ENCODE peak calls at places on chromosome 13, in nine cellular contexts. K is PC-3; O is activated naive CD4-positive, alpha-beta T cell; F is T-helper 1 cell; H is A673; C is cerebellar nuclear complex; R is progenitor cell of endocrine pancreas; U is cardiac septum; S is activated B cell treated with CpG ODN at 0.5 μM for 24 hours. P is an unnamed sample.

GRCh38 chr13:44311011-44311481 is 62.6 kb upstream of the SERP2 start:
- DNase-seq in U (no peak), K (peak), S (no peak), H (no peak), R (no peak), O (no peak), F (no peak), C (no peak), P (no peak)

GRCh38 chr13:99228737-99229691 is 28.4 kb downstream of the UBAC2 start:
- DNase-seq in U (no peak), H (peak), K (peak), S (no peak), C (no peak), R (no peak), O (no peak), F (no peak), P (no peak)

GRCh38 chr13:34469212-34469983 is 472.7 kb upstream of the NBEA start:
- DNase-seq in K (peak), C (no peak), H (no peak), F (no peak), O (no peak), S (no peak), R (no peak), U (no peak), P (no peak)

GRCh38 chr13:113969973-113970611 is 3.8 kb downstream of the C13orf46 start:
- DNase-seq in R (no peak), C (no peak), O (no peak), U (no peak), H (no peak), S (no peak), K (peak), F (no peak), P (no peak)

GRCh38 chr13:37811441-37811840 is 58.1 kb downstream of the TRPC4 start:
- DNase-seq in C (no peak), R (no peak), K (no peak), H (no peak), O (no peak), F (no peak), U (no peak), S (no peak), P (no peak)

GRCh38 chr13:106038752-106039151 is 496.7 kb downstream of the EFNB2 start:
- DNase-seq in K (peak), H (no peak), F (no peak), O (no peak), S (no peak), R (no peak), C (no peak), U (no peak), P (no peak)

GRCh38 chr13:92716749-92717148 is 509.9 kb upstream of the GPC6 start:
- DNase-seq in K (peak), R (no peak), U (no peak), S (no peak), C (no peak), F (no peak), O (no peak), H (peak), P (no peak)

GRCh38 chr13:94093652-94094310 is 385.7 kb downstream of the DCT start:
- DNase-seq in K (no peak), R (no peak), S (no peak), O (no peak), F (no peak), C (no peak), H (peak), U (no peak), P (no peak)

GRCh38 chr13:98214008-98214643 is 37.1 kb upstream of the RNF113B start:
- DNase-seq in O (no peak), U (no peak), C (no peak), F (no peak), H (peak), S (no peak), R (no peak), K (peak), P (no peak)

GRCh38 chr13:113098163-113098732 is 7.3 kb upstream of the F7 start:
- DNase-seq in K (no peak), R (no peak), H (no peak), C (no peak), U (no peak), F (no peak), S (no peak), O (no peak), P (no peak)

GRCh38 chr13:110044521-110045200 is 258.3 kb upstream of the IRS2 start:
- DNase-seq in O (no peak), F (no peak), S (no peak), U (no peak), R (no peak), C (no peak), K (no peak), H (peak), P (no peak)

GRCh38 chr13:49938921-49939320 is 2.8 kb upstream of the SPRYD7 start:
- DNase-seq in F (no peak), K (no peak), O (no peak), C (no peak), S (no peak), H (no peak), R (no peak), U (no peak), P (no peak)

GRCh38 chr13:93635687-93636086 is 409.1 kb downstream of the GPC6 start:
- DNase-seq in F (no peak), R (no peak), K (no peak), S (no peak), U (no peak), C (no peak), O (no peak), H (no peak), P (no peak)

GRCh38 chr13:21901772-21902708 is 231.2 kb downstream of the FGF9 start:
- DNase-seq in O (no peak), H (no peak), U (no peak), K (no peak), C (no peak), F (no peak), S (no peak), R (no peak), P (no peak)

GRCh38 chr13:19185086-19185864 is 3.7 kb upstream of the TUBA3C start:
- DNase-seq in K (no peak), O (no peak), C (no peak), H (no peak), R (no peak), S (no peak), F (no peak), U (peak), P (no peak)

GRCh38 chr13:76338003-76338402 is 548.2 kb downstream of the KCTD12 start:
- DNase-seq in F (no peak), K (no peak), O (no peak), H (no peak), C (no peak), R (no peak), U (no peak), S (no peak), P (no peak)

GRCh38 chr13:109569938-109570711 is 216.3 kb downstream of the IRS2 start:
- DNase-seq in U (no peak), H (no peak), O (no peak), R (no peak), C (no peak), S (no peak), F (no peak), K (no peak), P (no peak)

GRCh38 chr13:38348890-38349289 is 761 bp upstream of the UFM1 start:
- DNase-seq in S (no peak), U (no peak), H (no peak), R (no peak), K (peak), C (no peak), F (no peak), O (no peak), P (peak)

GRCh38 chr13:36674337-36675212 is 755 bp downstream of the SERTM1 start:
- DNase-seq in O (no peak), C (no peak), H (peak), K (no peak), S (no peak), R (no peak), U (no peak), F (no peak), P (no peak)

GRCh38 chr13:67383358-67383757 is 153.2 kb upstream of the PCDH9 start:
- DNase-seq in C (no peak), K (no peak), U (no peak), F (no peak), R (no peak), O (no peak), S (no peak), H (no peak), P (no peak)

GRCh38 chr13:108322206-108322824 is 52.8 kb downstream of the TNFSF13B start:
- DNase-seq in K (peak), C (no peak), O (no peak), H (peak), U (no peak), R (no peak), F (no peak), S (no peak), P (no peak)

GRCh38 chr13:99154064-99154463 is 46.6 kb upstream of the UBAC2 start:
- DNase-seq in O (no peak), F (no peak), U (peak), C (no peak), S (no peak), R (no peak), H (no peak), K (no peak), P (no peak)

GRCh38 chr13:24923305-24923640 is 159.3 kb downstream of the RNF17 start:
- DNase-seq in H (no peak), F (no peak), O (no peak), U (no peak), K (peak), R (no peak), S (no peak), C (no peak), P (no peak)

GRCh38 chr13:84025828-84026227 is 143.6 kb upstream of the SLITRK1 start:
- DNase-seq in S (no peak), K (no peak), R (no peak), F (no peak), H (peak), C (no peak), U (no peak), O (no peak), P (no peak)

GRCh38 chr13:51000576-51001260 is 91.1 kb downstream of the RNASEH2B start:
- DNase-seq in R (no peak), O (no peak), S (no peak), H (peak), C (no peak), U (no peak), K (peak), F (no peak), P (no peak)

GRCh38 chr13:100235311-100235901 is 146.5 kb downstream of the PCCA start:
- DNase-seq in S (no peak), U (no peak), C (no peak), R (no peak), O (no peak), K (peak), H (peak), F (no peak), P (peak)

GRCh38 chr13:20616059-20616797 is 49.3 kb downstream of the IFT88 start:
- DNase-seq in R (no peak), C (no peak), K (peak), O (no peak), H (no peak), S (no peak), F (no peak), U (no peak), P (no peak)

P was measured in putamen.